ENCODE peak calls at places on chromosomes 12 and 14, in ten cellular contexts. B is coronary artery; U is endothelial cell of umbilical vein; W is GM23248; P is CD4-positive, alpha-beta memory T cell; O is tibial nerve; C is ovary; G is SJSA1; L is lung; T is CD8-positive, alpha-beta T cell. E is an unnamed sample.

GRCh38 chr12:80707830-80708534 is 548 bp downstream of the MYF6 start:
- DNase-seq in B (no peak), U (no peak), W (no peak), P (no peak), O (no peak), C (no peak), G (no peak), L (no peak), T (no peak), E (no peak)

GRCh38 chr12:78696267-78696666 is 168.3 kb upstream of the SYT1 start:
- DNase-seq in B (no peak), U (no peak), W (no peak), P (no peak), O (no peak), C (no peak), G (no peak), L (no peak), T (no peak), E (no peak)

GRCh38 chr12:96236221-96236822 is 42.1 kb downstream of the ELK3 start:
- DNase-seq in B (no peak), U (no peak), W (peak), P (peak), O (peak), C (no peak), G (no peak), L (no peak), T (no peak), E (peak)

GRCh38 chr14:54637829-54638446 is 71.0 kb downstream of the SAMD4A start:
- DNase-seq in B (no peak), U (peak), W (peak), P (no peak), O (no peak), C (no peak), G (peak), L (no peak), T (no peak), E (no peak)

GRCh38 chr12:108663324-108664015 is 29.8 kb upstream of the SELPLG start:
- DNase-seq in B (no peak), U (no peak), W (no peak), P (no peak), O (no peak), C (no peak), G (no peak), L (no peak), T (no peak), E (no peak)

GRCh38 chr12:20370841-20371240 is 2.5 kb downstream of the PDE3A start:
- DNase-seq in B (no peak), U (peak), W (no peak), P (no peak), O (no peak), C (no peak), G (no peak), L (no peak), T (no peak), E (no peak)

GRCh38 chr14:103319422-103319821 is 14.6 kb upstream of the EIF5 start:
- DNase-seq in B (no peak), U (no peak), W (no peak), P (no peak), O (no peak), C (no peak), G (no peak), L (no peak), T (no peak), E (no peak)

GRCh38 chr12:52975820-52976573 is 27.1 kb downstream of the KRT18 start:
- DNase-seq in B (no peak), U (peak), W (peak), P (no peak), O (no peak), C (no peak), G (no peak), L (no peak), T (no peak), E (peak)

GRCh38 chr12:124767075-124767821 is 96.4 kb downstream of the SCARB1 start:
- DNase-seq in B (no peak), U (peak), W (peak), P (peak), O (peak), C (peak), G (peak), L (peak), T (peak), E (peak)
- H3K27ac ChIP-seq in B (peak), U (no peak), W (no peak), P (no peak), O (no peak), C (no peak), G (peak), L (no peak), T (no peak), E (no peak)

GRCh38 chr12:6768385-6769002 is 2.3 kb downstream of the PTMS start:
- DNase-seq in B (no peak), U (peak), W (peak), P (no peak), O (no peak), C (no peak), G (no peak), L (no peak), T (no peak), E (no peak)
- H3K4me3 ChIP-seq in B (peak), U (peak), W (peak), P (no peak), O (peak), C (peak), G (peak), L (no peak), T (no peak), E (peak)

DNA sequence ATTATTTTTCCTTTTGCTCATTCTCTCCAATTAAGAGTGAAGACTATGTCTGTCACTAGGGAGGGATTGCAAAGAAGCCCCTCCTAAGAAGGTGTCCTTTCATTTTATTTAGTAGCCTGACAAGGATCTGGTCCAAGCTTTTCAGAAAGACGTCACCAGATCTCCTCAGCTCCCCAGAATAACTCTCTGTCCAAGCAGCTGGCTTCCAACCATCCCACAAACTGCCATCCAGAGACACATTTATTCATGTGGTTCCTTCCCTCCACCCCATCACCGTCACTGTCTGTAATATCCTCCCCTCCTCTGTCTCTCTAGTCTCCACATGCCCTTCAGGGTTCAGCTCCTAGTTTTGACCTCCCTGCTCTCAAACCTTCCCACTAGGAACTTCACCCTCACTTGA is 69.9 kb downstream of the PPM1H start:
- DNase-seq in B (no peak), U (no peak), W (no peak), P (no peak), O (no peak), C (no peak), G (no peak), L (no peak), T (no peak), E (no peak)
- H3K27ac ChIP-seq in B (peak), U (no peak), W (no peak), P (no peak), O (no peak), C (no peak), G (no peak), L (no peak), T (no peak), E (no peak)

GRCh38 chr14:101732128-101732527 is 29.4 kb upstream of the PPP2R5C start:
- DNase-seq in B (no peak), U (no peak), W (peak), P (no peak), O (no peak), C (no peak), G (no peak), L (no peak), T (no peak), E (peak)
- H3K4me3 ChIP-seq in B (no peak), U (no peak), W (no peak), P (peak), O (no peak), C (no peak), G (no peak), L (no peak), T (peak), E (no peak)

GRCh38 chr12:75658286-75658685 is 146.9 kb upstream of the KRR1 start:
- DNase-seq in B (no peak), U (no peak), W (peak), P (no peak), O (no peak), C (no peak), G (no peak), L (no peak), T (no peak), E (no peak)

GRCh38 chr12:75656650-75657049 is 145.2 kb upstream of the KRR1 start:
- DNase-seq in B (no peak), U (no peak), W (peak), P (no peak), O (no peak), C (no peak), G (peak), L (no peak), T (no peak), E (peak)

GRCh38 chr12:75656210-75656609 is 144.8 kb upstream of the KRR1 start:
- DNase-seq in B (no peak), U (no peak), W (peak), P (no peak), O (no peak), C (no peak), G (no peak), L (no peak), T (no peak), E (no peak)

GRCh38 chr12:75657866-75658265 is 146.5 kb upstream of the KRR1 start:
- DNase-seq in B (no peak), U (no peak), W (peak), P (no peak), O (no peak), C (no peak), G (no peak), L (no peak), T (no peak), E (no peak)

GRCh38 chr12:75655233-75655879 is 143.9 kb upstream of the KRR1 start:
- DNase-seq in B (no peak), U (no peak), W (no peak), P (no peak), O (no peak), C (no peak), G (no peak), L (no peak), T (no peak), E (no peak)
- H3K27ac ChIP-seq in B (no peak), U (no peak), W (no peak), P (no peak), O (no peak), C (no peak), G (no peak), L (no peak), T (no peak), E (peak)

DNA sequence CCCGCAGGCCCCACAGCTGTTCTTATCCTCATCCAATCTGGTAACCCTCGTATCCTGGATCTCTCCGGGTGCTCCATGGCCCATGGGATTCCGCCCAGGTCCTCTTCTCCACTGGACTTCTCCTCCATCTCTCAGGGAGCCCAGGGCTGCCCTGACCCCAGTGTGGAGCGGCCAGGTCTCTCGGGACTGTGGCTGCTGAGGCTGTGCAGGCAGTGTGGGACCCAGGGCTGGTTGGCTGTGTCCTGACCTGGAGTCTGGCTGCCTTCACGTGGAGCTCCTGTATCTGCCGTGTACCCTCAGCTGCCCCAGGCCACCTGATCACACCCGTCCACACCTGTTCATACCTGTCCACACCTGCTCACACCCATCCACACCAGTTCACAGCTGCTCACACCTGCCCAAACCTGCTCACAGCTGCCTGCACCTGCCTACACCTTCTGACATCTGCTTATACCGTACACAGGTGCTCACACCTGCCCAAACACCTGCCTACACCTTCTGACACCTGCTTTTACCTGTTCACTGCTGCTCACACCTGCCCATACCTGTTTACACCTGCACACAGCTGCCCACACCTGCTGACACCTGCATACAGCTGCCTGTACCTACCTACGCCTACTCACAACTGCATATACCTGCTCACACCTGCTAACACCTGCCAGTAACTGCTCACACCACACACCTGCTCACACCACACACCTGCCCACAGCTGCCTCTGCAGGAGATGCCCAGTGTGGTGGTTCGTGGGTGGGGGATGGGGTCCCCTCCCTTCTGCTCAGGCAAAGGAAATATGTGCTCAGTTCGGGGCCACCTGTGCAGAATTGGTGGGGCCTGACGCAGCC is 92.2 kb downstream of the GALNT9 start:
- DNase-seq in B (no peak), U (no peak), W (no peak), P (no peak), O (no peak), C (no peak), G (no peak), L (no peak), T (no peak), E (no peak)
- H3K4me3 ChIP-seq in B (no peak), U (no peak), W (no peak), P (no peak), O (no peak), C (no peak), G (no peak), L (no peak), T (no peak), E (no peak)